ENCODE peak calls at places on chromosomes 16 and 17, in eight cellular contexts. A is GM13977, X is AG09309, H is brain microvascular endothelial cell, Q is GM23338, E is testis, V is CD14-positive monocyte, O is AG10803. G is an unnamed sample.

GRCh38 chr16:85306071-85306792 is 194.0 kb upstream of the CIBAR2 start:
- DNase-seq in A (peak; percentile 87), E (peak; percentile 92), H (peak; percentile 81), X (peak; percentile 35), V (peak; percentile 96), O (peak; percentile 82), Q (no peak), G (peak; percentile 64)

GRCh38 chr17:34390649-34391048 is 27.6 kb upstream of the CCL1 start:
- DNase-seq in H (no peak), E (no peak), Q (no peak), A (no peak), X (no peak), O (no peak), V (no peak), G (no peak)

GRCh38 chr17:36095992-36096391 is 6.0 kb upstream of the CCL3 start:
- DNase-seq in A (no peak), Q (no peak), V (no peak), X (no peak), E (no peak), O (no peak), H (no peak), G (no peak)

GRCh38 chr17:80790981-80791742 is 200.5 kb upstream of the CHMP6 start:
- DNase-seq in V (no peak), O (no peak), A (no peak), X (no peak), E (no peak), Q (no peak), H (peak; percentile 18), G (no peak)

GRCh38 chr17:72665841-72666518 is 426.5 kb downstream of the SLC39A11 start:
- DNase-seq in Q (no peak), A (no peak), V (no peak), E (no peak), H (no peak), X (no peak), O (peak; percentile 43), G (no peak)

GRCh38 chr17:72833113-72833512 is 259.4 kb downstream of the SLC39A11 start:
- DNase-seq in A (no peak), X (no peak), O (no peak), V (no peak), Q (no peak), E (no peak), H (no peak), G (no peak)

GRCh38 chr16:49914697-49915096 is 58.8 kb upstream of the ZNF423 start:
- DNase-seq in X (no peak), A (no peak), H (no peak), E (no peak), V (no peak), O (no peak), Q (no peak), G (no peak)

GRCh38 chr17:14135906-14136590 is 66.7 kb downstream of the COX10 start:
- DNase-seq in A (no peak), E (no peak), H (no peak), Q (no peak), X (no peak), V (no peak), O (no peak), G (no peak)

GRCh38 chr17:43442711-43443110 is 41.1 kb upstream of the DHX8 start:
- DNase-seq in Q (no peak), E (no peak), O (peak; percentile 60), H (peak; percentile 25), V (no peak), X (peak; percentile 40), A (no peak), G (peak; percentile 22)

GRCh38 chr17:63035695-63036094 is 69.7 kb downstream of the TANC2 start:
- DNase-seq in A (no peak), E (no peak), V (no peak), O (peak; percentile 44), Q (no peak), H (no peak), X (no peak), G (no peak)

GRCh38 chr16:17744903-17745581 is 274.3 kb upstream of the XYLT1 start:
- DNase-seq in O (no peak), X (no peak), E (no peak), V (no peak), H (peak; percentile 5), Q (peak; percentile 82), A (no peak), G (no peak)

GRCh38 chr16:27226476-27226875 is 23.1 kb downstream of the KDM8 start:
- DNase-seq in E (no peak), O (no peak), Q (no peak), H (no peak), V (no peak), X (no peak), A (no peak), G (no peak)

GRCh38 chr16:57619606-57620315 is 8.7 kb upstream of the ADGRG1 start:
- DNase-seq in E (no peak), O (no peak), H (no peak), Q (peak; percentile 31), A (no peak), V (peak; percentile 43), X (no peak), G (no peak)

GRCh38 chr16:57617604-57618111 is 10.8 kb upstream of the ADGRG1 start:
- DNase-seq in V (peak; percentile 31), H (no peak), A (no peak), Q (no peak), E (no peak), O (no peak), X (no peak), G (no peak)

GRCh38 chr16:57616871-57617270 is 11.6 kb upstream of the ADGRG1 start:
- DNase-seq in X (no peak), V (peak; percentile 18), A (no peak), E (no peak), O (no peak), H (no peak), Q (no peak), G (no peak)

GRCh38 chr16:57619133-57619605 is 9.3 kb upstream of the ADGRG1 start:
- DNase-seq in X (no peak), O (no peak), V (no peak), E (no peak), H (no peak), Q (no peak), A (no peak), G (no peak)

DNA sequence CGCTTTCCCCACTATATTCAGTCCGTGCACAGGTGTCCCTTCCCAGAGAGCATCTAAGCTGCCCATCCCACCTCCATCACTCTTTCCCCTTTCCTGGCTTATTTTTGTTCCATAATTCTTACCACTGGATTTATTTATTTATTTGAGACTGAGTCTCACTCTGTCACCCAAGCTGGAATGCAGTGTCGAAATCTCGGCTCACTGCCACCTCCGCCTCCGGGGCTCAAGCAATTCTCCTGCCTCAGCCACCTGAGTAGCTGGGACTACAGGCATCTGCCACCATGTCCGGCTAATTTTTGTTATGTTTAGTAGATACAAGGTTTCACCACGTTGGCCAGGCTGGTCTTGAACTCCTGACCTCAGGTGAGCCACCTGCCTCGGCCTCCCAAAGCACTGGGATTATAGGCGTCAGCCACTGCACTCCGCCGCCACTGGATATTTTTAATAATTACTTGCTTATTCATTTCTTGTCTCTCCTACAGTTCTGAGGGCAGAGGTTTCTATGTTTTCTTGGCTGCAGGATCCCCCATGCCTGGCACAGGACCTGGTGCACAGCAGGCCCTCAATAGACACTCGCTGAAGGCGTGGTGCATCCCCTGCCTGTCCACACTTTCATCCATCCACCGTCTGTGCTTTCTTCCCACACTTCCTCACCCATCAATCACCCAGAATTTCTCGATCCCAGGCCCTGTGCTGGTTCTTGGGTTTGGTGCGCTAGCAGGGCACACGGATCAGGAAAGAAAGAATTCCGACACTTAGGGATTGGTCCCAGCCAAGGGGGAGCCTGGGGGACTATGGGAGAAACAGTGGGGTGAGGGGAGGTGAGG is 9.9 kb upstream of the ADGRG1 start:
- DNase-seq in X (no peak), Q (no peak), V (peak; percentile 27), O (peak; percentile 25), H (no peak), A (no peak), E (no peak), G (no peak)
- TF ChIP-seq CTCF in X (no peak), Q (no peak), V (no peak), O (no peak), H (no peak), A (no peak), E (no peak), G (no peak)

GRCh38 chr17:75289832-75290337 is 652 bp upstream of the SLC25A19 start:
- DNase-seq in V (peak; percentile 80), Q (peak; percentile 54), E (peak; percentile 75), X (no peak), H (peak; percentile 53), A (no peak), O (peak; percentile 63), G (no peak)

GRCh38 chr17:75300280-75300679 is 11.0 kb upstream of the SLC25A19 start:
- DNase-seq in O (no peak), A (no peak), V (no peak), X (no peak), Q (no peak), E (no peak), H (no peak), G (no peak)

GRCh38 chr17:75301031-75301430 is 11.8 kb upstream of the SLC25A19 start:
- DNase-seq in X (no peak), A (no peak), V (peak; percentile 78), H (no peak), E (no peak), O (no peak), Q (no peak), G (no peak)

GRCh38 chr17:75295220-75296158 is 6.3 kb upstream of the SLC25A19 start:
- DNase-seq in E (no peak), Q (no peak), O (no peak), X (no peak), H (no peak), V (peak; percentile 65), A (peak; percentile 73), G (no peak)
- TF ChIP-seq CTCF in E (no peak), Q (no peak), O (no peak), X (no peak), H (no peak), V (peak; percentile 16), A (no peak), G (no peak)

GRCh38 chr17:73841431-73842060 is 197.3 kb upstream of the SDK2 start:
- DNase-seq in V (no peak), X (no peak), O (no peak), E (no peak), Q (peak; percentile 74), A (no peak), H (no peak), G (no peak)
- TF ChIP-seq CTCF in V (peak; percentile 25), X (no peak), O (peak; percentile 62), E (peak; percentile 56), Q (peak; percentile 79), A (peak; percentile 23), H (peak; percentile 4), G (peak; percentile 21)

GRCh38 chr17:66903781-66904180 is 60.7 kb upstream of the CACNG4 start:
- DNase-seq in H (no peak), A (no peak), V (no peak), O (no peak), Q (no peak), X (no peak), E (no peak), G (no peak)

GRCh38 chr17:66898536-66898935 is 63.6 kb downstream of the CACNG5 start:
- DNase-seq in A (no peak), O (no peak), Q (no peak), X (no peak), V (no peak), H (no peak), E (no peak), G (no peak)

GRCh38 chr17:66904760-66905637 is 59.5 kb upstream of the CACNG4 start:
- DNase-seq in X (no peak), E (peak; percentile 60), H (peak; percentile 71), O (peak; percentile 48), A (no peak), V (no peak), Q (no peak), G (no peak)

GRCh38 chr17:66897141-66897540 is 62.2 kb downstream of the CACNG5 start:
- DNase-seq in A (no peak), X (no peak), H (no peak), V (no peak), O (no peak), E (no peak), Q (no peak), G (no peak)

GRCh38 chr17:66900126-66901010 is 64.1 kb upstream of the CACNG4 start:
- DNase-seq in O (no peak), H (no peak), Q (no peak), A (no peak), V (no peak), E (no peak), X (no peak), G (no peak)
- TF ChIP-seq CTCF in O (peak; percentile 44), H (peak; percentile 25), Q (peak; percentile 49), A (no peak), V (no peak), E (peak; percentile 9), X (peak; percentile 33), G (peak; percentile 19)